ENCODE peak calls at places on chromosome 5, in eight cellular contexts. A is CD4-positive, alpha-beta memory T cell; B is NCI-H1417; L is H9; O is NCI-H1092 treated with DMSO at 0.1 percent for 48 hours; C is PC-9; R is NCI-H748 treated with DMSO at 0.1 percent for 48 hours; Q is neural progenitor cell. G is an unnamed sample.

GRCh38 chr5:76547242-76547890 is 75.8 kb downstream of the F2RL2 start:
- DNase-seq in C (no peak), R (no peak), L (no peak), O (no peak), B (no peak), Q (no peak), A (peak), G (peak)

GRCh38 chr5:160970605-160971191 is 118.7 kb upstream of the ATP10B start:
- DNase-seq in Q (peak), A (no peak), O (peak), C (no peak), B (no peak), R (peak), L (no peak), G (no peak)

GRCh38 chr5:170355601-170356098 is 33.5 kb downstream of the KCNMB1 start:
- DNase-seq in A (no peak), Q (no peak), C (no peak), L (no peak), O (peak), B (no peak), R (peak), G (no peak)

GRCh38 chr5:131067596-131067995 is 97.5 kb downstream of the HINT1 start:
- DNase-seq in Q (no peak), R (no peak), C (no peak), O (no peak), A (no peak), L (no peak), B (no peak), G (no peak)

GRCh38 chr5:71658916-71659661 is 60.0 kb upstream of the CARTPT start:
- DNase-seq in C (no peak), O (no peak), B (no peak), R (no peak), Q (no peak), A (no peak), L (no peak), G (no peak)

GRCh38 chr5:117568622-117569021 is 994.0 kb upstream of the SEMA6A start:
- DNase-seq in B (no peak), R (no peak), O (no peak), L (no peak), Q (no peak), A (no peak), C (no peak), G (no peak)

GRCh38 chr5:141848771-141849370 is 29.3 kb downstream of the PCDH1 start:
- DNase-seq in B (peak), A (no peak), L (peak), O (no peak), Q (no peak), C (peak), R (peak), G (peak)

GRCh38 chr5:14595189-14595588 is 13.6 kb downstream of the OTULINL start:
- DNase-seq in R (no peak), Q (no peak), B (no peak), O (no peak), L (no peak), A (peak), C (no peak), G (peak)

GRCh38 chr5:150946351-150946905 is 41.6 kb upstream of the ZNF300 start:
- DNase-seq in Q (no peak), A (no peak), C (peak), L (no peak), O (no peak), R (no peak), B (no peak), G (no peak)

GRCh38 chr5:160174290-160174689 is 55.0 kb upstream of the FABP6 start:
- DNase-seq in C (no peak), O (no peak), A (no peak), B (no peak), Q (no peak), R (no peak), L (no peak), G (no peak)

GRCh38 chr5:179166171-179166885 is 106.2 kb downstream of the ZNF354C start:
- DNase-seq in L (no peak), R (no peak), Q (no peak), B (no peak), C (no peak), A (no peak), O (no peak), G (no peak)

GRCh38 chr5:67085616-67086015 is 111.0 kb downstream of the CD180 start:
- DNase-seq in B (peak), L (no peak), Q (no peak), A (no peak), R (peak), C (no peak), O (peak), G (no peak)

GRCh38 chr5:167792538-167792937 is 498.9 kb upstream of the WWC1 start:
- DNase-seq in R (no peak), A (no peak), L (no peak), C (no peak), O (no peak), Q (peak), B (no peak), G (no peak)

GRCh38 chr5:151079838-151080619 is 805 bp downstream of the TNIP1 start:
- DNase-seq in L (no peak), A (no peak), B (no peak), R (no peak), Q (no peak), O (no peak), C (peak), G (peak)

GRCh38 chr5:51986733-51987132 is 603.5 kb downstream of the ISL1 start:
- DNase-seq in O (no peak), B (no peak), L (no peak), R (no peak), A (no peak), C (no peak), Q (no peak), G (no peak)

GRCh38 chr5:39178856-39179255 is 40.5 kb downstream of the FYB1 start:
- DNase-seq in C (no peak), Q (no peak), O (no peak), L (no peak), R (no peak), A (peak), B (no peak), G (no peak)

GRCh38 chr5:58462623-58463230 is 2.8 kb upstream of the PLK2 start:
- DNase-seq in A (peak), O (no peak), Q (peak), R (peak), B (peak), C (peak), L (no peak), G (peak)

GRCh38 chr5:60207031-60207430 is 313.5 kb upstream of the PDE4D start:
- DNase-seq in C (no peak), R (no peak), B (no peak), O (no peak), Q (no peak), A (no peak), L (no peak), G (peak)

GRCh38 chr5:127518319-127518621 is 830 bp downstream of the PRRC1 start:
- DNase-seq in O (no peak), R (no peak), A (peak), Q (no peak), L (no peak), B (no peak), C (no peak), G (peak)

GRCh38 chr5:82991678-82992323 is 85.4 kb downstream of the TMEM167A start:
- DNase-seq in L (no peak), O (no peak), A (no peak), B (peak), Q (no peak), R (no peak), C (no peak), G (no peak)

G was measured in GM13976.